ENCODE peak calls at places on chromosomes 4 and X, in six cellular contexts. H is GM23248, L is esophagus squamous epithelium, W is HL-60, I is AG04450, C is IMR-90. R is an unnamed sample.

GRCh38 chrX:45592067-45592466 is 391.4 kb upstream of the DIPK2B start:
- DNase-seq in W (no peak), C (peak; percentile 1), H (no peak), L (no peak), I (no peak), R (no peak)

GRCh38 chrX:118272237-118272636 is 73.7 kb upstream of the WDR44 start:
- DNase-seq in I (no peak), L (no peak), W (no peak), C (peak; percentile 52), H (peak; percentile 48), R (no peak)

GRCh38 chr4:173990126-173990878 is 293.2 kb downstream of the FBXO8 start:
- DNase-seq in H (peak; percentile 68), L (no peak), W (no peak), I (no peak), C (peak; percentile 46), R (peak; percentile 12)

GRCh38 chr4:39528056-39528465 is 822 bp upstream of the UGDH start:
- DNase-seq in H (peak; percentile 96), C (peak; percentile 82), W (no peak), L (no peak), I (peak; percentile 49), R (no peak)

GRCh38 chr4:4872148-4872903 is 12.9 kb downstream of the MSX1 start:
- DNase-seq in C (no peak), L (no peak), H (no peak), I (no peak), W (no peak), R (no peak)

GRCh38 chrX:110317820-110318663 is at the start of gene AMMECR1:
- DNase-seq in W (peak; percentile 70), C (peak; percentile 79), H (peak; percentile 91), I (peak; percentile 41), L (peak; percentile 17), R (peak; percentile 48)

GRCh38 chr4:94306713-94307112 is 35.9 kb downstream of the HPGDS start:
- DNase-seq in I (no peak), L (no peak), H (peak; percentile 19), W (no peak), C (no peak), R (no peak)

GRCh38 chr4:23161787-23162186 is 469.1 kb downstream of the GBA3 start:
- DNase-seq in H (no peak), C (no peak), W (no peak), I (no peak), L (no peak), R (no peak)

GRCh38 chr4:24516926-24517325 is 67.4 kb downstream of the DHX15 start:
- DNase-seq in L (no peak), H (no peak), W (no peak), I (no peak), C (no peak), R (no peak)

GRCh38 chrX:142001934-142002333 is 98.2 kb downstream of the MAGEC1 start:
- DNase-seq in H (no peak), L (no peak), C (no peak), W (no peak), I (no peak), R (no peak)

DNA sequence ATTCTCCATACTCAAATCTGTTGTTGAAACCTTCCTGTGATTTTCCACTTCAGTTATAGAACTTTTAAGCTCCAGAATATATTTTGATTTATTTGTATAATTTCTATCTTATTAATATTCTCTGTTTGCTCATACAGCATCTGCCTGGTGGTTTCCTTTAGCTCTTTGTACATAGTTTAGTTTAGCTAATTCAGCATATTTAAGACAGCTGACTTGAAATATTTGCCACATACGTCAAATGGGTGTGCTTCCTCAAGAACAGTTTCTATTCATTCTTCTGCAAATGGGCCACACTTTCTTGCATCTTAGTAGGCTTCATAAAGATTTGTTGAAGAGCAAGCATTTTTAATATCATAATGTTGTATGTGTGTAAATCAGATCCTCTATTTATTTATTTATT is 101.8 kb downstream of the MAGEC1 start:
- DNase-seq in W (no peak), L (no peak), I (no peak), H (no peak), C (no peak), R (no peak)
- H3K4me3 ChIP-seq in W (no peak overlapping the region), L (no peak overlapping the region), I (no peak overlapping the region), H (no peak overlapping the region), C (no peak overlapping the region), R (no peak overlapping the region)

GRCh38 chrX:15680401-15680800 is 15.8 kb upstream of the CLTRN start:
- DNase-seq in L (no peak), W (peak; percentile 25), I (no peak), C (peak; percentile 88), H (peak; percentile 21), R (no peak)
- H3K4me3 ChIP-seq in L (no peak overlapping the region), W (no peak overlapping the region), I (no peak overlapping the region), C (no peak overlapping the region), H (no peak overlapping the region), R (no peak overlapping the region)

DNA sequence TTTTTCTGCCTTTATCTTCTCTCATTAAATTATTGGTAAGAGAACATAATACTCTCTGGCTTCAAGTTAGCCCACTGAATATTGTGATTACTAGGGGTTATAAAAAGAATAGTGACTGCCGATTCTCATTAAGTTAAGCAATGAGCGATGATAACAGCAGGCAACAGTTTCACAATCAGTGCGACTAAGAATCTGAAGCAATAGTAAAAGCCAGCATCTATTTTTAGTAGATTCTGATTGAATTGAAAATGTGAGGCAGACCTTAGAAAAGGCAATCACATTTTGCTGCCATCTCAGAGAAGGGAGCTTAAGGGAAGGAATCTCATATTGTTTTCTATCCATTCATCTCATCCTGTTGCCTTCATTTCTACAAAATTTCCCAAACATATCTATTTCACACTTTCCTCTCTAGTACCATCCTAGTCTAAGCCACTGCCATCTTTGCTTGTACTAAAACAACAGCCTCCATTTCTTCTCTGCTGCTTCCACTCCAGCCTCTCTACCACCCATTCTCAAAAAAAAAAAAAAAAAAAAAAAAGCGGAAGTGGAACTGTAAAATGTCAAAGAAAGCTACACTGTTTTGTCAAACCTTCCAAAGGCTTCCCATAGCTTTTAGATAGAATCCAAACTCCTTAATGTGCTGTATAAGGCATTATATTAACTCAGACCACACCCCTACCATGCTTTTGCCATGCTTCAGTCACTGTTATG is 17.4 kb downstream of the GABRA4 start:
- DNase-seq in L (no peak), I (no peak), C (peak; percentile 31), H (no peak), W (peak; percentile 20), R (no peak)
- H3K4me3 ChIP-seq in L (no peak overlapping the region), I (no peak overlapping the region), C (no peak overlapping the region), H (no peak overlapping the region), W (no peak overlapping the region), R (no peak overlapping the region)

GRCh38 chrX:2650037-2650436 is 41.1 kb upstream of the CD99 start:
- DNase-seq in C (no peak), H (no peak), L (no peak), W (no peak), I (no peak), R (no peak)
- H3K4me3 ChIP-seq in C (no peak overlapping the region), H (no peak overlapping the region), L (no peak overlapping the region), W (no peak overlapping the region), I (no peak overlapping the region), R (no peak overlapping the region)

GRCh38 chr4:99351487-99351886 is 1.1 kb downstream of the ADH1C start:
- DNase-seq in I (no peak), L (no peak), C (no peak), H (no peak), W (no peak), R (no peak)

GRCh38 chr4:99356992-99357391 is 4.4 kb upstream of the ADH1C start:
- DNase-seq in H (no peak), I (no peak), C (no peak), L (no peak), W (no peak), R (no peak)

GRCh38 chr4:99349338-99349737 is 3.2 kb downstream of the ADH1C start:
- DNase-seq in L (no peak), H (no peak), I (no peak), W (no peak), C (no peak), R (no peak)

DNA sequence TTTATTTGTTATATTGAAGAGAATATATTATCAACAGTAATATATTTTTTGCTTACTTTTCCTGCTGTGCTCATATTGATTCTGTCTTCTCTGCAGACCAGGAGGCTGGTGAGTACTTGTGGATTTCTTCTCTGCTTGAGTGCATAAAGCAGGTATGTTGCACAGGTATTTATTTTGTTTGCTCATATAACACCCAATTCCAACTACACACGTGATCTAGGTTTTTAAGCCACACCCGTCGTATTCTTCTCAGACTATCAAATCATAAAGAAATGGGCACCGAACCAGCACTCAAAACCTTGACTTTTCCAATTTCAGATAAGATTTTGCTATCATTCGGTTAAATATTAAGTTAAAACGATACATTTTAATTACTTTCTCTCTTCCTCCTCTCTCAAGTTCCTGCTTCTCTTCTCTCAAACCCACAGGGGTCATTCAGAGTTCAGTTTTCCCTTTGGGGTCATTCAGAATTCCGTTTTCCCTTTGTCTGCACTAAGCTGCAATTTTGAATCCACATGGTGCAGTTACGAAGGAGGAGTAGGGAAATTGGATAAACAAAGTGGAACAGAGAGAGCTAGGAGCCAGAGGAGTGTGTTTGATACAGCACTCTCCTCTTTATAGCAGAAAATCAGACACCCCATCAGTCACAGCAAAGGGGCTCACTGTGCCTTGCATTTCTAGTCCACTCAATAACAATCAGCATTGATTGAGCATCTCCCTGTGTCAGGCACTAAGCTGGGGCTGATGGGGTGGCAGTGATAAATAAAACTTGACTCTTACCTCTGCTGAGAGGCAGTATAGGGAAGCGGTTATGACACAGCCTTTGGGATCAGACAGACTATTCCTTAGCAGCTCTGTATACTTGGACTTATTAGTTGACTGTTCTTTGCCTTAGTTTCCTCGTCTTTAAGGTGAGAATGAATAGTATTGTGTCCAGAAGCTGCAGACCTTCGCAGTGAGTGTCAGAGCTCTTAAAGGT is at the start of gene ADH1C:
- DNase-seq in C (peak; percentile 1), I (no peak), L (no peak), W (no peak), H (no peak), R (no peak)
- H3K4me3 ChIP-seq in C (no peak within 1 kb of the TSS), I (no peak within 1 kb of the TSS), L (peak within 1 kb of the TSS; percentile 21), W (no peak within 1 kb of the TSS), H (no peak within 1 kb of the TSS), R (no peak within 1 kb of the TSS)